ENCODE peak calls at places on chromosomes 1 and 21, in seven cellular contexts. One of them, this sample, is unnamed.

GRCh38 chr1:248825573-248825908 is 174 bp downstream of the SH3BP5L start:
- DNase-seq in tibial nerve: no peak
- DNase-seq in A549: no peak
- DNase-seq in NB4: no peak
- DNase-seq in ovary: no peak
- DNase-seq in body of pancreas: no peak
- DNase-seq in lower leg skin: no peak
- DNase-seq in this sample: no peak

GRCh38 chr21:43916691-43917514 is 51.9 kb downstream of the AGPAT3 start:
- DNase-seq in tibial nerve: no peak
- DNase-seq in A549: no peak
- DNase-seq in NB4: peak; percentile 79
- DNase-seq in ovary: peak; percentile 37
- DNase-seq in body of pancreas: no peak
- DNase-seq in lower leg skin: no peak
- DNase-seq in this sample: no peak

GRCh38 chr21:43923391-43923790 is 58.4 kb downstream of the AGPAT3 start:
- DNase-seq in tibial nerve: no peak
- DNase-seq in A549: no peak
- DNase-seq in NB4: no peak
- DNase-seq in ovary: no peak
- DNase-seq in body of pancreas: peak; percentile 39
- DNase-seq in lower leg skin: no peak
- DNase-seq in this sample: peak; percentile 41

GRCh38 chr1:246035060-246035531 is 472.0 kb downstream of the SMYD3 start:
- DNase-seq in tibial nerve: no peak
- DNase-seq in A549: no peak
- DNase-seq in NB4: no peak
- DNase-seq in ovary: no peak
- DNase-seq in body of pancreas: no peak
- DNase-seq in lower leg skin: no peak
- DNase-seq in this sample: no peak

GRCh38 chr1:96416111-96416595 is 305.4 kb upstream of the PTBP2 start:
- DNase-seq in tibial nerve: peak; percentile 22
- DNase-seq in A549: no peak
- DNase-seq in NB4: no peak
- DNase-seq in ovary: no peak
- DNase-seq in body of pancreas: no peak
- DNase-seq in lower leg skin: peak; percentile 69
- DNase-seq in this sample: peak; percentile 26

GRCh38 chr1:93180723-93181613 is at the start of gene CCDC18:
- DNase-seq in tibial nerve: peak; percentile 6
- DNase-seq in A549: peak; percentile 64
- DNase-seq in NB4: peak; percentile 80
- DNase-seq in ovary: no peak
- DNase-seq in body of pancreas: no peak
- DNase-seq in lower leg skin: no peak
- DNase-seq in this sample: peak; percentile 6

GRCh38 chr1:228869312-228869824 is 134.1 kb downstream of the RHOU start:
- DNase-seq in tibial nerve: no peak
- DNase-seq in A549: no peak
- DNase-seq in NB4: no peak
- DNase-seq in ovary: no peak
- DNase-seq in body of pancreas: no peak
- DNase-seq in lower leg skin: no peak
- DNase-seq in this sample: no peak

GRCh38 chr1:243996223-243996622 is 54.9 kb upstream of the ZBTB18 start:
- DNase-seq in tibial nerve: no peak
- DNase-seq in A549: no peak
- DNase-seq in NB4: no peak
- DNase-seq in ovary: no peak
- DNase-seq in body of pancreas: no peak
- DNase-seq in lower leg skin: no peak
- DNase-seq in this sample: no peak

GRCh38 chr1:75174031-75174760 is 40.0 kb downstream of the LHX8 start:
- DNase-seq in tibial nerve: no peak
- DNase-seq in A549: no peak
- DNase-seq in NB4: no peak
- DNase-seq in ovary: no peak
- DNase-seq in body of pancreas: no peak
- DNase-seq in lower leg skin: no peak
- DNase-seq in this sample: no peak

GRCh38 chr1:215844266-215844665 is 277.2 kb downstream of the KCTD3 start:
- DNase-seq in tibial nerve: no peak
- DNase-seq in A549: no peak
- DNase-seq in NB4: no peak
- DNase-seq in ovary: no peak
- DNase-seq in body of pancreas: no peak
- DNase-seq in lower leg skin: no peak
- DNase-seq in this sample: no peak

GRCh38 chr1:19798486-19799232 is 1.1 kb downstream of the TMCO4 start:
- DNase-seq in tibial nerve: no peak
- DNase-seq in A549: no peak
- DNase-seq in NB4: peak; percentile 8
- DNase-seq in ovary: no peak
- DNase-seq in body of pancreas: peak; percentile 19
- DNase-seq in lower leg skin: no peak
- DNase-seq in this sample: no peak

GRCh38 chr1:232574867-232575523 is 54.9 kb downstream of the SIPA1L2 start:
- DNase-seq in tibial nerve: no peak
- DNase-seq in A549: no peak
- DNase-seq in NB4: no peak
- DNase-seq in ovary: no peak
- DNase-seq in body of pancreas: no peak
- DNase-seq in lower leg skin: no peak
- DNase-seq in this sample: no peak

GRCh38 chr1:170483041-170483440 is 48.9 kb upstream of the GORAB start:
- DNase-seq in tibial nerve: no peak
- DNase-seq in A549: no peak
- DNase-seq in NB4: no peak
- DNase-seq in ovary: no peak
- DNase-seq in body of pancreas: no peak
- DNase-seq in lower leg skin: no peak
- DNase-seq in this sample: no peak

GRCh38 chr1:218600968-218601367 is 255.8 kb downstream of the TGFB2 start:
- DNase-seq in tibial nerve: no peak
- DNase-seq in A549: peak; percentile 20
- DNase-seq in NB4: no peak
- DNase-seq in ovary: no peak
- DNase-seq in body of pancreas: no peak
- DNase-seq in lower leg skin: peak; percentile 25
- DNase-seq in this sample: no peak

GRCh38 chr1:216929870-216930582 is 206.8 kb upstream of the ESRRG start:
- DNase-seq in tibial nerve: no peak
- DNase-seq in A549: no peak
- DNase-seq in NB4: no peak
- DNase-seq in ovary: no peak
- DNase-seq in body of pancreas: no peak
- DNase-seq in lower leg skin: no peak
- DNase-seq in this sample: no peak

GRCh38 chr1:222896630-222897526 is 82.0 kb downstream of the DISP1 start:
- DNase-seq in tibial nerve: no peak
- DNase-seq in A549: no peak
- DNase-seq in NB4: no peak
- DNase-seq in ovary: no peak
- DNase-seq in body of pancreas: no peak
- DNase-seq in lower leg skin: no peak
- DNase-seq in this sample: no peak

GRCh38 chr1:32066489-32066873 is 6.3 kb upstream of the TMEM39B start:
- DNase-seq in tibial nerve: peak; percentile 80
- DNase-seq in A549: peak; percentile 23
- DNase-seq in NB4: peak; percentile 96
- DNase-seq in ovary: no peak
- DNase-seq in body of pancreas: peak; percentile 56
- DNase-seq in lower leg skin: peak; percentile 88
- DNase-seq in this sample: no peak
- TF ChIP-seq POLR2A in tibial nerve: no peak
- TF ChIP-seq POLR2A in A549: no peak
- TF ChIP-seq POLR2A in NB4: no peak
- TF ChIP-seq POLR2A in ovary: no peak
- TF ChIP-seq POLR2A in body of pancreas: no peak
- TF ChIP-seq POLR2A in lower leg skin: no peak
- TF ChIP-seq POLR2A in this sample: no peak

GRCh38 chr1:111717450-111717849 is 21.7 kb downstream of the INKA2 start:
- DNase-seq in tibial nerve: no peak
- DNase-seq in A549: no peak
- DNase-seq in NB4: no peak
- DNase-seq in ovary: no peak
- DNase-seq in body of pancreas: no peak
- DNase-seq in lower leg skin: no peak
- DNase-seq in this sample: no peak
- TF ChIP-seq POLR2A in tibial nerve: no peak
- TF ChIP-seq POLR2A in A549: no peak
- TF ChIP-seq POLR2A in NB4: no peak
- TF ChIP-seq POLR2A in ovary: no peak
- TF ChIP-seq POLR2A in body of pancreas: no peak
- TF ChIP-seq POLR2A in lower leg skin: no peak
- TF ChIP-seq POLR2A in this sample: no peak

GRCh38 chr1:206733012-206733411 is 37.6 kb upstream of the IL19 start:
- DNase-seq in tibial nerve: no peak
- DNase-seq in A549: no peak
- DNase-seq in NB4: no peak
- DNase-seq in ovary: no peak
- DNase-seq in body of pancreas: no peak
- DNase-seq in lower leg skin: no peak
- DNase-seq in this sample: no peak
- TF ChIP-seq POLR2A in tibial nerve: no peak
- TF ChIP-seq POLR2A in A549: no peak
- TF ChIP-seq POLR2A in NB4: no peak
- TF ChIP-seq POLR2A in ovary: no peak
- TF ChIP-seq POLR2A in body of pancreas: no peak
- TF ChIP-seq POLR2A in lower leg skin: no peak
- TF ChIP-seq POLR2A in this sample: no peak

DNA sequence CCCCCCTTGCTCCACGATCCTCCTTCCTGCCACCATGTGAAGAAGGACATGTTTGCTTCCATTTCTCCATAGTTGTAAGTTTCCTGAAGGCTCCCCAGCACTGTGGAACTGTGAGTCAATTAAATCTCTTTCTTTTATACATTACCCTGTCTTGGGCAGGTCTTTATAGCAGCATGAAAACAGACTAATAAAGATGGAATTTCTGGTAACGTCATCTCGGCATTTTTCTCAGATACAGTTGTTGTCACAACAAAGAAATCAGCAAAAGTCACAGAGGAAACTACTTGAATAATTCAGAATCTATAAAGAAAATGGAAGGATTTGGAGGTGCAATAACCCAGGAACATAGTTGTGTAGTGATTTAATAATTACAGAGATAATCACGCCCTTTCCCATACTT is 4.4 kb downstream of the APCS start:
- DNase-seq in tibial nerve: no peak
- DNase-seq in A549: no peak
- DNase-seq in NB4: no peak
- DNase-seq in ovary: no peak
- DNase-seq in body of pancreas: no peak
- DNase-seq in lower leg skin: no peak
- DNase-seq in this sample: no peak
- TF ChIP-seq POLR2A in tibial nerve: no peak
- TF ChIP-seq POLR2A in A549: no peak
- TF ChIP-seq POLR2A in NB4: no peak
- TF ChIP-seq POLR2A in ovary: no peak
- TF ChIP-seq POLR2A in body of pancreas: no peak
- TF ChIP-seq POLR2A in lower leg skin: no peak
- TF ChIP-seq POLR2A in this sample: no peak

GRCh38 chr1:63793741-63794240 is 20.0 kb downstream of the ROR1 start:
- DNase-seq in tibial nerve: no peak
- DNase-seq in A549: no peak
- DNase-seq in NB4: no peak
- DNase-seq in ovary: no peak
- DNase-seq in body of pancreas: no peak
- DNase-seq in lower leg skin: no peak
- DNase-seq in this sample: no peak

GRCh38 chr1:63794354-63794753 is 20.5 kb downstream of the ROR1 start:
- DNase-seq in tibial nerve: no peak
- DNase-seq in A549: no peak
- DNase-seq in NB4: no peak
- DNase-seq in ovary: no peak
- DNase-seq in body of pancreas: no peak
- DNase-seq in lower leg skin: no peak
- DNase-seq in this sample: no peak

GRCh38 chr1:63790989-63791388 is 17.2 kb downstream of the ROR1 start:
- DNase-seq in tibial nerve: no peak
- DNase-seq in A549: no peak
- DNase-seq in NB4: no peak
- DNase-seq in ovary: no peak
- DNase-seq in body of pancreas: peak; percentile 76
- DNase-seq in lower leg skin: no peak
- DNase-seq in this sample: no peak

GRCh38 chr1:63789856-63790605 is 16.2 kb downstream of the ROR1 start:
- DNase-seq in tibial nerve: no peak
- DNase-seq in A549: no peak
- DNase-seq in NB4: no peak
- DNase-seq in ovary: no peak
- DNase-seq in body of pancreas: no peak
- DNase-seq in lower leg skin: no peak
- DNase-seq in this sample: no peak

DNA sequence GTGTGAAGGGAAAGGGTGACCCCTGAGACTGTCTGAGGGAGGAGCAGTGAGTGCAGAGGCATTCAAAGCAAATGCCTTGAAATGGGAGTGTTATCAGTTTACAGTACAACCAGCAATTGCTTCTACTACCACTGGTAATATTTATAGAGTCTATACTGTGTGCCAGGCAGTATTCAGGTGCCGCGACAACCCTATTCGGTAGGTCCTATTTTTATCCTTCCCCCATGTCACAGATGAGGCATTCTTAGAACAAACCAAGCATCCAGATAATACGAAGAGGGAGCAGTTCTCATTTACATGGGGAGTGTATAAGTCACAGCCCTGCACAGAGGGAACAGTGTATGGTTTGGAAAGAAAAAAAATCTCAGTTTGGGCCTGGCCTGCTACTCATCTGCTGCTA is 18.3 kb downstream of the ROR1 start:
- DNase-seq in tibial nerve: no peak
- DNase-seq in A549: no peak
- DNase-seq in NB4: no peak
- DNase-seq in ovary: no peak
- DNase-seq in body of pancreas: no peak
- DNase-seq in lower leg skin: no peak
- DNase-seq in this sample: no peak
- TF ChIP-seq POLR2A in tibial nerve: no peak
- TF ChIP-seq POLR2A in A549: no peak
- TF ChIP-seq POLR2A in NB4: no peak
- TF ChIP-seq POLR2A in ovary: no peak
- TF ChIP-seq POLR2A in body of pancreas: no peak
- TF ChIP-seq POLR2A in lower leg skin: no peak
- TF ChIP-seq POLR2A in this sample: no peak

GRCh38 chr1:225746361-225747179 is 31.1 kb upstream of the SRP9 start:
- DNase-seq in tibial nerve: peak; percentile 55
- DNase-seq in A549: peak; percentile 89
- DNase-seq in NB4: no peak
- DNase-seq in ovary: peak; percentile 79
- DNase-seq in body of pancreas: peak; percentile 88
- DNase-seq in lower leg skin: peak; percentile 50
- DNase-seq in this sample: peak; percentile 72
- TF ChIP-seq POLR2A in tibial nerve: no peak
- TF ChIP-seq POLR2A in A549: peak; percentile 5
- TF ChIP-seq POLR2A in NB4: no peak
- TF ChIP-seq POLR2A in ovary: no peak
- TF ChIP-seq POLR2A in body of pancreas: peak; percentile 90
- TF ChIP-seq POLR2A in lower leg skin: no peak
- TF ChIP-seq POLR2A in this sample: peak; percentile 44

GRCh38 chr1:187294421-187295201 is 465.9 kb downstream of the PLA2G4A start:
- DNase-seq in tibial nerve: no peak
- DNase-seq in A549: no peak
- DNase-seq in NB4: no peak
- DNase-seq in ovary: no peak
- DNase-seq in body of pancreas: no peak
- DNase-seq in lower leg skin: no peak
- DNase-seq in this sample: no peak
- TF ChIP-seq POLR2A in tibial nerve: no peak
- TF ChIP-seq POLR2A in A549: no peak
- TF ChIP-seq POLR2A in NB4: no peak
- TF ChIP-seq POLR2A in ovary: no peak
- TF ChIP-seq POLR2A in body of pancreas: no peak
- TF ChIP-seq POLR2A in lower leg skin: no peak
- TF ChIP-seq POLR2A in this sample: no peak